ENCODE peak calls at places on chromosomes 12 and 14, in six cellular contexts. L is RWPE2, K is neural progenitor cell, R is WERI-Rb-1, V is tibial artery, T is brain microvascular endothelial cell. B is an unnamed sample.

GRCh38 chr14:100430571-100430970 is 107.4 kb downstream of the SLC25A47 start:
- DNase-seq in R (no peak), L (no peak), T (no peak), V (no peak), K (no peak), B (no peak)

GRCh38 chr12:104055686-104056388 is 5.8 kb upstream of the GLT8D2 start:
- DNase-seq in T (no peak), R (peak; percentile 76), L (no peak), K (no peak), V (no peak), B (peak; percentile 73)

GRCh38 chr12:116693259-116694227 is 44.3 kb downstream of the SPRING1 start:
- DNase-seq in T (no peak), L (no peak), V (no peak), R (no peak), K (peak; percentile 48), B (no peak)

GRCh38 chr12:39145175-39145999 is 240.0 kb upstream of the CPNE8 start:
- DNase-seq in K (peak; percentile 35), R (no peak), T (no peak), V (no peak), L (no peak), B (no peak)

GRCh38 chr14:81990312-81990761 is 456.7 kb upstream of the SEL1L start:
- DNase-seq in R (peak; percentile 30), L (no peak), V (no peak), T (peak; percentile 43), K (peak; percentile 63), B (peak; percentile 21)

GRCh38 chr12:52813885-52814709 is at the start of gene KRT4:
- DNase-seq in V (no peak), K (no peak), R (no peak), T (no peak), L (no peak), B (no peak)

GRCh38 chr14:89702151-89702936 is 252.2 kb downstream of the EFCAB11 start:
- DNase-seq in K (no peak), R (no peak), T (no peak), V (no peak), L (no peak), B (peak; percentile 39)

GRCh38 chr14:103537175-103537990 is 8.4 kb downstream of the TRMT61A start:
- DNase-seq in T (no peak), K (no peak), V (no peak), L (no peak), R (no peak), B (no peak)

GRCh38 chr12:2284321-2284813 is 231.6 kb downstream of the CACNA1C start:
- DNase-seq in V (peak; percentile 42), L (no peak), R (no peak), K (no peak), T (peak; percentile 37), B (peak; percentile 66)

GRCh38 chr12:117540011-117540410 is 178.6 kb upstream of the NOS1 start:
- DNase-seq in K (no peak), R (no peak), V (no peak), L (no peak), T (no peak), B (no peak)

GRCh38 chr12:113835913-113836312 is 130.2 kb downstream of the RBM19 start:
- DNase-seq in K (peak; percentile 55), V (no peak), T (no peak), R (no peak), L (no peak), B (no peak)

GRCh38 chr14:41922014-41922413 is 315.3 kb downstream of the LRFN5 start:
- DNase-seq in R (no peak), K (no peak), V (no peak), T (no peak), L (no peak), B (no peak)

GRCh38 chr14:81765654-81766275 is 232.1 kb upstream of the SEL1L start:
- DNase-seq in L (no peak), K (no peak), T (no peak), R (no peak), V (no peak), B (no peak)

GRCh38 chr12:46164186-46164585 is 104.7 kb downstream of the SLC38A1 start:
- DNase-seq in T (no peak), L (no peak), V (no peak), R (no peak), K (no peak), B (no peak)

GRCh38 chr12:122001379-122002209 is 20.1 kb upstream of the BCL7A start:
- DNase-seq in V (no peak), T (no peak), K (peak; percentile 69), R (peak; percentile 19), L (peak; percentile 86), B (no peak)

GRCh38 chr12:103748002-103748401 is 93.0 kb downstream of the NT5DC3 start:
- DNase-seq in K (no peak), R (no peak), T (no peak), V (no peak), L (no peak), B (no peak)

GRCh38 chr12:132025526-132025925 is 75.8 kb downstream of the EP400 start:
- DNase-seq in R (no peak), T (no peak), K (no peak), L (no peak), V (no peak), B (no peak)

GRCh38 chr12:94803939-94804338 is 153.6 kb upstream of the TMCC3 start:
- DNase-seq in R (no peak), V (no peak), L (no peak), T (no peak), K (no peak), B (no peak)

GRCh38 chr12:6953417-6954315 is 2.5 kb downstream of the PTPN6 start:
- DNase-seq in V (no peak), L (no peak), K (no peak), T (no peak), R (no peak), B (no peak)

GRCh38 chr12:4769073-4769472 is 48.9 kb downstream of the GALNT8 start:
- DNase-seq in K (no peak), L (no peak), V (no peak), T (no peak), R (no peak), B (no peak)

GRCh38 chr14:26255213-26255612 is 342.6 kb downstream of the NOVA1 start:
- DNase-seq in R (no peak), L (no peak), K (peak; percentile 14), T (no peak), V (no peak), B (peak; percentile 48)

GRCh38 chr12:16515666-16516065 is 90.3 kb downstream of the LMO3 start:
- DNase-seq in L (no peak), V (no peak), K (no peak), R (no peak), T (peak; percentile 1), B (no peak)

GRCh38 chr14:100747021-100747586 is 20.4 kb downstream of the DLK1 start:
- DNase-seq in L (peak; percentile 90), R (no peak), K (no peak), V (peak; percentile 37), T (peak; percentile 73), B (peak; percentile 93)

DNA sequence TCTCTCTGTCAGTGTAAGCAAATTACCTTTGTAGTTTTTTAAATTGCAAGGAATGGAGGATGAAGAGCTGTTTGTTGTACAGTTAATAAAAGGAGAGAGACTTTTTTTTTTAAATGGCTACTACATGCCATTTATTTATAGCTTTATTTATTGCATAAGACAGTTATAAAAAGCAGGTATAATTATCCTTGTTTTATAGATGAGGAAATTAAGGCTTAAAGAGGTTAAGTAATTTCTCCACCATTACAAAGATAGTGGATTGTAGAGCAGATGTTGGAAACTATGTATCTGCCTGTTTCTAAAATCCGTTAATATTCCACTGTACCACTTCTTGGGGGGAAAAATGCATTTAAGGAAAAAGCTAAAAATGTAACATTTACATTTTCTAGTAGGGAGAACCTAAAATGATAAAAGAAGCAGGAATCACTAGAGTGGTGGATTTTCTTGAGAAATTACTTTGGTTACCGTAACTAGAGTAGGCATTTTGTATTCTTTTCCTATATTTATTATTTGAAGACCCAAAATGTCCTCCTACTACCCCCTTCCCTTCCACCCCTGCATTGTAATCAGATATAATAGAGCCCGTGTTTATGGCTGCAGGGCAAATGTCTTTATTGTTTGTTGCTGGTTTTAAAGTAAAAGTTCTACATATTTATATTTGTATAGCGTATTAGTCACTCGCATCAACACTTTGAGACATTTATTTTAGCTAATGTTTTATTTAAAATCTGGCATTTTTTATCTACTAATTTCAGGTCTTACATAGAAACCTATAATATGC is 2.3 kb downstream of the SNAPC1 start:
- DNase-seq in K (no peak), L (no peak), V (no peak), T (no peak), R (no peak), B (no peak)
- H3K4me3 ChIP-seq in K (peak overlapping the region; percentile 74), L (peak overlapping the region; percentile 43), V (no peak overlapping the region), T (peak overlapping the region; percentile 1), R (no peak overlapping the region), B (no peak overlapping the region)

GRCh38 chr14:64857979-64858740 is 21.5 kb downstream of the SPTB start:
- DNase-seq in L (no peak), R (no peak), T (no peak), V (no peak), K (no peak), B (no peak)

GRCh38 chr14:64860039-64860438 is 19.7 kb downstream of the SPTB start:
- DNase-seq in L (no peak), R (no peak), V (no peak), T (no peak), K (no peak), B (no peak)

GRCh38 chr14:64865992-64866391 is 13.7 kb downstream of the SPTB start:
- DNase-seq in R (no peak), K (no peak), L (no peak), V (no peak), T (no peak), B (no peak)

GRCh38 chr14:64864258-64864657 is 15.4 kb downstream of the SPTB start:
- DNase-seq in V (no peak), L (no peak), K (no peak), R (no peak), T (no peak), B (no peak)

DNA sequence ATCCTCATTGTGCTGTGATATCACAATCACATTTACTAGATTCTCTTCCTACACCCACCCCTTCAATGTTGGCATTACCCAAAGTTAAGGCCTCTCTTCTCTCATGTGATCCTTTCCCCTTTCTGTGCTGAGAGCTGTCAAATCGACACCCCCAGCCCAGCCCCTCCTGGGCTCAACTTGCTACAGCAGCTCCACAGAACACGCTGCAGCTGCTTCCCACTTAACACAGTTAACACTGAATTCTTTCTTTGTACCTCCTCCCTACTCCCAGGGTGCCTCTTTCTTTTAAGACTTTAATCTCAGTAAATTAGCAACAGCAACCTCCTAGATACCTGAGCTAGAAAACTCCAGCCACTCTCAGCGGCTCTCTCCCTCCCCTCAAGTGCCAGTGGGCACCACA is 17.8 kb downstream of the SPTB start:
- DNase-seq in V (no peak), K (peak; percentile 84), T (no peak), L (no peak), R (no peak), B (no peak)
- TF ChIP-seq CTCF in V (no peak), K (peak; percentile 23), T (no peak), L (no peak), R (no peak), B (no peak)

DNA sequence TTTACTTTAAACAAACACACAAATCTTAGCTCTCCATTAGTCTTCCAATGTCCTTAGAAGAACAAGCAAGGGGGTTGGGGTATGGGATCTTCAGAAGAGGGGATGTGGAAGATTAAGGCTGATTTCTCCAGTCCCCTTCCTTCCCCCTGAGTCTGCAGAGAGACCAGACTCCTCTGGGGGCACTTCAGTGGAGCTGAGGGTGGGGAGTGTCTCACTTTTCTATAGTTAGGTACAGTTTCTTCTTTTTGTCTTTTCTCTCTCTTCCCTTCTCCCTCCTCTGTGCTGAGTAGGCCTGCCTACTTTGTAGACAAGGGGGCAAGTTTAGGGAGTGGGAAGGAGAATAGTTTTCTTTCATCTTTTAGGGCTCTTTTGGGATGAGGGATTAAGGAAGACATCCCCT is 2.5 kb downstream of the HOXC4 start:
- DNase-seq in L (no peak), R (no peak), V (no peak), T (no peak), K (no peak), B (no peak)
- H3K4me3 ChIP-seq in L (no peak overlapping the region), R (no peak overlapping the region), V (no peak overlapping the region), T (no peak overlapping the region), K (no peak overlapping the region), B (no peak overlapping the region)

GRCh38 chr14:69242311-69243224 is 17.4 kb upstream of the GALNT16 start:
- DNase-seq in V (peak; percentile 75), T (peak; percentile 81), L (no peak), K (peak; percentile 66), R (peak; percentile 59), B (peak; percentile 58)
- TF ChIP-seq CTCF in V (peak; percentile 72), T (peak; percentile 71), L (peak; percentile 91), K (peak; percentile 83), R (peak; percentile 57), B (peak; percentile 61)